ENCODE peak calls at places on chromosomes 3 and 15, in nine cellular contexts. H, A, X, P, U, N, W, R and O are unnamed samples.

GRCh38 chr3:141682921-141683320 is 55.2 kb upstream of the RNF7 start:
- DNase-seq in P (no peak), U (no peak), H (no peak), W (no peak), R (no peak), X (no peak), A (no peak), N (no peak), O (no peak)

GRCh38 chr15:35246376-35246965 is 161.4 kb upstream of the NANOGP8 start:
- DNase-seq in A (no peak), X (no peak), N (no peak), H (no peak), W (no peak), P (no peak), R (no peak), U (no peak), O (no peak)

GRCh38 chr15:80234883-80235282 is 17.1 kb downstream of the CTXND1 start:
- DNase-seq in A (peak; percentile 34), X (peak; percentile 70), N (peak; percentile 30), R (peak; percentile 62), U (peak; percentile 24), W (peak; percentile 35), P (peak; percentile 50), H (peak; percentile 63), O (no peak)

GRCh38 chr3:117661636-117662095 is 952.1 kb downstream of the TUSC7 start:
- DNase-seq in P (peak; percentile 23), W (no peak), N (no peak), R (no peak), U (no peak), X (no peak), A (no peak), H (no peak), O (no peak)

GRCh38 chr3:126315083-126315658 is 42.0 kb downstream of the KLF15 start:
- DNase-seq in R (peak; percentile 61), U (no peak), A (no peak), N (no peak), X (no peak), P (no peak), H (no peak), W (no peak), O (no peak)

GRCh38 chr3:20057612-20058180 is 17.4 kb downstream of the KAT2B start:
- DNase-seq in N (no peak), P (peak; percentile 69), X (no peak), A (no peak), R (peak; percentile 56), U (peak; percentile 60), W (no peak), H (no peak), O (no peak)

GRCh38 chr15:87365221-87365620 is 891.3 kb downstream of the NTRK3 start:
- DNase-seq in R (no peak), A (no peak), P (peak; percentile 76), U (peak; percentile 85), H (no peak), W (no peak), X (no peak), N (no peak), O (no peak)

GRCh38 chr3:61117045-61117898 is 134.0 kb downstream of the FHIT start:
- DNase-seq in H (no peak), X (no peak), U (no peak), R (no peak), N (no peak), A (no peak), P (no peak), W (no peak), O (no peak)

GRCh38 chr3:124504332-124505059 is 225.8 kb upstream of the UMPS start:
- DNase-seq in U (peak; percentile 82), R (peak; percentile 78), N (no peak), A (no peak), X (no peak), H (no peak), W (no peak), P (peak; percentile 51), O (peak; percentile 96)

GRCh38 chr3:66401157-66401550 is 99.7 kb downstream of the LRIG1 start:
- DNase-seq in X (no peak), H (no peak), A (no peak), N (no peak), W (no peak), P (no peak), R (no peak), U (peak; percentile 84), O (no peak)

GRCh38 chr3:99526927-99527326 is 111.5 kb upstream of the COL8A1 start:
- DNase-seq in P (peak; percentile 59), R (no peak), W (no peak), N (no peak), A (no peak), H (no peak), U (no peak), X (no peak), O (no peak)

GRCh38 chr15:31317033-31317979 is 9.3 kb upstream of the KLF13 start:
- DNase-seq in N (no peak), U (no peak), W (no peak), X (no peak), P (no peak), A (no peak), H (no peak), R (no peak), O (no peak)

GRCh38 chr3:117036259-117036799 is 326.8 kb downstream of the TUSC7 start:
- DNase-seq in R (no peak), W (no peak), U (peak; percentile 60), N (no peak), P (peak; percentile 74), X (no peak), H (no peak), A (no peak), O (no peak)

GRCh38 chr15:70526221-70526973 is 237.0 kb downstream of the UACA start:
- DNase-seq in H (peak; percentile 48), X (peak; percentile 47), U (peak; percentile 95), N (no peak), W (no peak), A (no peak), R (no peak), P (peak; percentile 20), O (peak; percentile 70)

GRCh38 chr3:52891164-52891563 is 6.2 kb downstream of the STIMATE start:
- DNase-seq in H (no peak), R (no peak), U (no peak), N (peak; percentile 11), A (no peak), P (no peak), X (no peak), W (no peak), O (no peak)

GRCh38 chr3:140219161-140219745 is 284.3 kb downstream of the CLSTN2 start:
- DNase-seq in P (no peak), A (no peak), X (no peak), H (no peak), R (no peak), W (no peak), N (no peak), U (peak; percentile 97), O (peak; percentile 82)

GRCh38 chr3:98814799-98815450 is 51.8 kb downstream of the ST3GAL6 start:
- DNase-seq in U (no peak), A (no peak), R (no peak), H (no peak), P (peak; percentile 76), W (no peak), X (no peak), N (no peak), O (no peak)

GRCh38 chr15:35308802-35309201 is 223.7 kb upstream of the NANOGP8 start:
- DNase-seq in A (no peak), N (no peak), R (peak; percentile 56), U (peak; percentile 52), P (peak; percentile 91), H (no peak), X (no peak), W (no peak), O (no peak)

GRCh38 chr3:72836923-72837322 is 11.3 kb downstream of the SHQ1 start:
- DNase-seq in X (no peak), W (no peak), P (peak; percentile 6), A (no peak), N (no peak), H (no peak), U (no peak), R (peak; percentile 89), O (no peak)

GRCh38 chr15:83567318-83567717 is 86.6 kb upstream of the ADAMTSL3 start:
- DNase-seq in U (no peak), N (no peak), P (no peak), R (no peak), H (no peak), X (peak; percentile 21), W (no peak), A (no peak), O (no peak)

GRCh38 chr15:59168536-59168935 is 38.1 kb upstream of the LDHAL6B start:
- DNase-seq in H (no peak), R (no peak), N (no peak), U (peak; percentile 75), X (no peak), P (peak; percentile 65), A (no peak), W (no peak), O (no peak)

GRCh38 chr3:73580343-73580742 is 44.4 kb downstream of the PDZRN3 start:
- DNase-seq in N (no peak), W (no peak), P (peak; percentile 80), R (no peak), A (no peak), H (no peak), X (peak; percentile 5), U (peak; percentile 4), O (no peak)

GRCh38 chr15:41940441-41940857 is 31.9 kb downstream of the EHD4 start:
- DNase-seq in N (peak; percentile 28), W (peak; percentile 39), H (no peak), R (no peak), X (no peak), A (peak; percentile 42), P (peak; percentile 77), U (peak; percentile 56), O (no peak)

GRCh38 chr15:78265752-78266224 is 1.4 kb downstream of the DNAJA4 start:
- DNase-seq in P (peak; percentile 17), H (no peak), N (no peak), A (no peak), R (no peak), X (no peak), W (no peak), U (peak; percentile 33), O (no peak)

GRCh38 chr3:128454310-128454618 is 12.4 kb downstream of the DNAJB8 start:
- DNase-seq in N (no peak), H (no peak), U (no peak), X (no peak), A (no peak), W (no peak), P (no peak), R (no peak), O (no peak)

GRCh38 chr3:37680393-37680792 is 181.3 kb upstream of the CTDSPL start:
- DNase-seq in P (no peak), R (peak; percentile 53), A (no peak), N (no peak), H (no peak), W (no peak), X (no peak), U (no peak), O (no peak)